ENCODE peak calls at places on chromosomes 11 and 22, in seven cellular contexts. One of them, this sample, is unnamed. For H4K20me1, the result is how much of the 10 kb centered on the place peaks cover.

GRCh38 chr22:27405672-27406388 is 395.7 kb downstream of the MN1 start:
- DNase-seq in GM23248: peak
- DNase-seq in GM23338: peak
- DNase-seq in PC-3: peak
- DNase-seq in neural progenitor cell: peak
- DNase-seq in MM.1S: peak
- DNase-seq in SK-N-SH: peak
- DNase-seq in this sample: peak

GRCh38 chr22:29152045-29152380 is 53.7 kb upstream of the EMID1 start:
- DNase-seq in GM23248: no peak
- DNase-seq in GM23338: peak
- DNase-seq in PC-3: no peak
- DNase-seq in neural progenitor cell: peak
- DNase-seq in MM.1S: no peak
- DNase-seq in SK-N-SH: no peak
- DNase-seq in this sample: no peak

GRCh38 chr11:119671048-119671447 is 58.0 kb downstream of the NECTIN1 start:
- DNase-seq in GM23248: no peak
- DNase-seq in GM23338: no peak
- DNase-seq in PC-3: no peak
- DNase-seq in neural progenitor cell: no peak
- DNase-seq in MM.1S: no peak
- DNase-seq in SK-N-SH: peak
- DNase-seq in this sample: no peak

GRCh38 chr11:110759972-110760381 is 47.7 kb upstream of the ARHGAP20 start:
- DNase-seq in GM23248: peak
- DNase-seq in GM23338: no peak
- DNase-seq in PC-3: no peak
- DNase-seq in neural progenitor cell: no peak
- DNase-seq in MM.1S: no peak
- DNase-seq in SK-N-SH: no peak
- DNase-seq in this sample: no peak

GRCh38 chr22:39457047-39457545 is 284 bp downstream of the MGAT3 start:
- DNase-seq in GM23248: no peak
- DNase-seq in GM23338: no peak
- DNase-seq in PC-3: no peak
- DNase-seq in neural progenitor cell: peak
- DNase-seq in MM.1S: no peak
- DNase-seq in SK-N-SH: peak
- DNase-seq in this sample: no peak

GRCh38 chr11:126766425-126766824 is 234.1 kb downstream of the KIRREL3 start:
- DNase-seq in GM23248: no peak
- DNase-seq in GM23338: peak
- DNase-seq in PC-3: peak
- DNase-seq in neural progenitor cell: no peak
- DNase-seq in MM.1S: no peak
- DNase-seq in SK-N-SH: no peak
- DNase-seq in this sample: no peak

GRCh38 chr11:126355324-126355925 is at the start of gene ST3GAL4:
- DNase-seq in GM23248: peak
- DNase-seq in GM23338: peak
- DNase-seq in PC-3: peak
- DNase-seq in neural progenitor cell: peak
- DNase-seq in MM.1S: peak
- DNase-seq in SK-N-SH: peak
- DNase-seq in this sample: peak

GRCh38 chr22:46936378-46936916 is 174.0 kb downstream of the TBC1D22A start:
- DNase-seq in GM23248: peak
- DNase-seq in GM23338: no peak
- DNase-seq in PC-3: no peak
- DNase-seq in neural progenitor cell: no peak
- DNase-seq in MM.1S: no peak
- DNase-seq in SK-N-SH: no peak
- DNase-seq in this sample: no peak

GRCh38 chr22:44411226-44412135 is 86.6 kb downstream of the RTL6 start:
- DNase-seq in GM23248: no peak
- DNase-seq in GM23338: no peak
- DNase-seq in PC-3: peak
- DNase-seq in neural progenitor cell: no peak
- DNase-seq in MM.1S: no peak
- DNase-seq in SK-N-SH: no peak
- DNase-seq in this sample: no peak

GRCh38 chr11:65503923-65504670 is 5.3 kb downstream of the MALAT1 start:
- DNase-seq in GM23248: peak
- DNase-seq in GM23338: no peak
- DNase-seq in PC-3: no peak
- DNase-seq in neural progenitor cell: no peak
- DNase-seq in MM.1S: peak
- DNase-seq in SK-N-SH: no peak
- DNase-seq in this sample: no peak

GRCh38 chr22:42361523-42361922 is 70.7 kb downstream of the NFAM1 start:
- DNase-seq in GM23248: no peak
- DNase-seq in GM23338: no peak
- DNase-seq in PC-3: no peak
- DNase-seq in neural progenitor cell: no peak
- DNase-seq in MM.1S: no peak
- DNase-seq in SK-N-SH: no peak
- DNase-seq in this sample: no peak

GRCh38 chr11:2801711-2802388 is 83.7 kb downstream of the CDKN1C start:
- DNase-seq in GM23248: no peak
- DNase-seq in GM23338: no peak
- DNase-seq in PC-3: no peak
- DNase-seq in neural progenitor cell: no peak
- DNase-seq in MM.1S: no peak
- DNase-seq in SK-N-SH: no peak
- DNase-seq in this sample: no peak

GRCh38 chr11:116563028-116563712 is 209.6 kb downstream of the BUD13 start:
- DNase-seq in GM23248: peak
- DNase-seq in GM23338: no peak
- DNase-seq in PC-3: peak
- DNase-seq in neural progenitor cell: no peak
- DNase-seq in MM.1S: no peak
- DNase-seq in SK-N-SH: no peak
- DNase-seq in this sample: no peak
- TF ChIP-seq EZH2phosphoT487 in GM23248: no peak
- TF ChIP-seq EZH2phosphoT487 in GM23338: no peak
- TF ChIP-seq EZH2phosphoT487 in PC-3: no peak
- TF ChIP-seq EZH2phosphoT487 in neural progenitor cell: no peak
- TF ChIP-seq EZH2phosphoT487 in MM.1S: no peak
- TF ChIP-seq EZH2phosphoT487 in SK-N-SH: no peak
- TF ChIP-seq EZH2phosphoT487 in this sample: no peak

DNA sequence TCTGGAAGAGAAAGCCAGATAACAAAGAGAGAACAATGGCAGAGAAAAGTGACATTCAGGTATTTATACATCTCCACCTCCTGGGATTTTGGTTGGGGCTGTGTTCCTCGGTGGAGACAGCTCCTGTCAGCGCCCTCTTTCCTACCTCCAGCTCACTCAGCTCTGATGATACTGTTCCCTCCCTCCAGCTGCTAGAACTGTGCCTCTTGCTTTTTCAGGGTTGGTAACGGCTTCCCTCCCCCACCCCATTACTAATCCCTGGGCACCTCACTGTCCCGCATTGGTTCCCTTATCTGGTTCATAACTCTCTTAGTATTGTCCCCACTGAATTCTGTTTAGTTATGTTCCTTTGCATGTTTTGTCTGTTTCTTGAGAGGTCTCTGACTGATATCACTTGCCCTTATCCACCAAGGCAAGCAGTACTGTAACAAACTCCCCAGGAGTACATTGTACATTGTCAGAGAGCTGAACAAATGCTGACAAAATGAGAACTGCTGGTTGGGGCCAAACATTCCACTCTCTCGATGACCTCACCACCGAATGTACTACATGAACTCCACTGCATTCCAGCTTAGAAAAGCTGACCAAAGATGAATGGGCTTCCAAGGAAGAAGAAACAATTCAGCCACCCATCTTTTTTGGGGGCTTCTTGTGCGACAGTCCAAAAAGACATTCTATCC is 5.7 kb upstream of the FBXO3 start:
- DNase-seq in GM23248: peak
- DNase-seq in GM23338: no peak
- DNase-seq in PC-3: no peak
- DNase-seq in neural progenitor cell: no peak
- DNase-seq in MM.1S: no peak
- DNase-seq in SK-N-SH: no peak
- DNase-seq in this sample: no peak
- H3K4me3 ChIP-seq in GM23248: no peak
- H3K4me3 ChIP-seq in GM23338: no peak
- H3K4me3 ChIP-seq in PC-3: no peak
- H3K4me3 ChIP-seq in neural progenitor cell: no peak
- H3K4me3 ChIP-seq in MM.1S: no peak
- H3K4me3 ChIP-seq in SK-N-SH: no peak
- H3K4me3 ChIP-seq in this sample: no peak

DNA sequence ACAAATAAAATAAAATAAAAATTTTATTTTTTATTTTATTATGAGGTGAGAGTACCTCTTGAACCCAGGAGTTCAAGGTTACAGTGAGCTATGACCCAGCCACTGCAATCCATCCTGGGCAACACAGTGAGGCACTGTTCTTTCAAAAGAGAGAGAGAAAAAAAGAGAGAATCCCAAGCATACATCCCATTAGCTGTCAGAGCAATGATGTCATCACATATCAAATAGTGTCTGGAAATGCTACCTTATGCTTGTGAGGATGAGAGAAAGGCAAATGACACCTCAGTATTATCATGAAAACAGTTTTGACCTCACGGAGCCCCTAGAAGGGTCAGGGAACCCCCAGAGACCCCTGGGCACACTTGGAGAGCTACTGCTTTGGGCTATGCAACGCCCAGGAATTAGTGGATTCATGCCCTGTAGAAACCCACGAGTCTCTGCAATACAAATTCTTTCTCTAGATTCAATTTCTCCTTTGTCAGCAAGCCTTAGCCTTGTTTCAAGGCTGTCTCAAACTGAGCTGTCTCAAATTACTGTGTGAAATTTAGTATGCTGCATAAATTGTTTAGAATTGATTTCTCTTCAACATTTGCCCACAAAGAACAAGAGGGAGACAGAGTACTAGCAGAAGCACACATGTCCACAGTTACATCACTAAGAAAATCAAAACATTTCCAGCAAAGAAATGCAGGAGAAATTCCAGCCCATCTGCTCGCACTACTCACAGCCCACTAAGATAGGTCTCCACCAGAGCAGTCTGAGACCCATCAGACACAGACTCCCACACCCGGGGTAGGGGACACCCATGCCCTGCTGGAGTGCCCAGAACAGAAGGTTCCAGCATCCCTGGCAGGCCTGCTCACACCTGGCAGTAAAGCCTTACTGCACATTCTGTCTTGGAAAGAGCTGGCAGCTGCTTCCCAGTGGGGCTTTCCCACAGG is 18.1 kb downstream of the DGCR2 start:
- DNase-seq in GM23248: peak
- DNase-seq in GM23338: no peak
- DNase-seq in PC-3: no peak
- DNase-seq in neural progenitor cell: no peak
- DNase-seq in MM.1S: no peak
- DNase-seq in SK-N-SH: no peak
- DNase-seq in this sample: no peak
- H4K20me1 ChIP-seq in GM23248: under half
- H4K20me1 ChIP-seq in GM23338: half or more
- H4K20me1 ChIP-seq in PC-3: under half
- H4K20me1 ChIP-seq in neural progenitor cell: half or more
- H4K20me1 ChIP-seq in MM.1S: under half
- H4K20me1 ChIP-seq in SK-N-SH: half or more
- H4K20me1 ChIP-seq in this sample: under half

GRCh38 chr22:31179345-31179744 is 19.4 kb downstream of the RNF185 start:
- DNase-seq in GM23248: peak
- DNase-seq in GM23338: no peak
- DNase-seq in PC-3: peak
- DNase-seq in neural progenitor cell: no peak
- DNase-seq in MM.1S: no peak
- DNase-seq in SK-N-SH: no peak
- DNase-seq in this sample: no peak
- TF ChIP-seq EZH2phosphoT487 in GM23248: no peak
- TF ChIP-seq EZH2phosphoT487 in GM23338: no peak
- TF ChIP-seq EZH2phosphoT487 in PC-3: no peak
- TF ChIP-seq EZH2phosphoT487 in neural progenitor cell: no peak
- TF ChIP-seq EZH2phosphoT487 in MM.1S: no peak
- TF ChIP-seq EZH2phosphoT487 in SK-N-SH: no peak
- TF ChIP-seq EZH2phosphoT487 in this sample: no peak

DNA sequence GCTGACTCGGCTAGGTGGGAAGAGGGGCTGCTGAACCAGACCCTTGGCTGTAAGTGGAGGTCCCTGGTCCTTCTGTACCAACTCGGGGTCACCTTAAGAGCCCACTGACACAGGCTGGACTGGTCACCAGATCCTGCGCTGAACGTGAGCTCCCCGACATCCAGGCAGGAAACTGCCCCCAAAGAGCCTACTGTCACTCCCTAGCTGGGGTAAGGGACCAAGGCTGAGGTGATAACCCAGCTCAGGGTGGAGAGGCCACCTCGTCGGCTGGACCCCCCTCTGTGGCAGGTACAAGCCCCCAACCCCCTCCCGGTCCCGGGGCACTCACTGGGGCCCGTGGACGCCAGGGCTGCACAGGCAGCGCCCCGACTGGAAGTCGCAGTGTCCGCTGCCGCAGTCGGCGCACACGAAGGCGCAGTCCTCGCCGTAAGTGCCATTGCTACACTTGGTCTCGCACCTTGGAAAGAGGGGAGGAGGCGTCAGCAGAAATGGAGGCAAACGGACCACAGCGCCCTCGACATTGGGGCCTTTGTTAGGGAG is 7.5 kb downstream of the SCARF2 start:
- DNase-seq in GM23248: no peak
- DNase-seq in GM23338: no peak
- DNase-seq in PC-3: no peak
- DNase-seq in neural progenitor cell: no peak
- DNase-seq in MM.1S: no peak
- DNase-seq in SK-N-SH: no peak
- DNase-seq in this sample: no peak
- H3K4me3 ChIP-seq in GM23248: no peak
- H3K4me3 ChIP-seq in GM23338: peak
- H3K4me3 ChIP-seq in PC-3: no peak
- H3K4me3 ChIP-seq in neural progenitor cell: peak
- H3K4me3 ChIP-seq in MM.1S: no peak
- H3K4me3 ChIP-seq in SK-N-SH: no peak
- H3K4me3 ChIP-seq in this sample: no peak

This sample was measured in OCI-LY7.